ENCODE peak calls at places on chromosome X, in nine cellular contexts. W is neuronal stem cell; M is B cell; L is activated T-helper 1 cell treated with anti-CD3 and anti-CD28 coated beads, Interleukin-12 subunit alpha, Interleukin-12 subunit beta, Interleukin-2, Interleukin-4 antibody, amounts not matched to agents 30 ng/mL and 10 ng/mL and 1 ng/mL, durations not matched to agents 14 hours and 24 hours and 36 hours; F is aorta; N is EH; G is naive thymus-derived CD8-positive, alpha-beta T cell; I is cardiac muscle cell; P is left lung. R is an unnamed sample.

GRCh38 chrX:103774070-103774642 is 2.5 kb upstream of the PLP1 start:
- DNase-seq in W (no peak), M (no peak), L (no peak), F (no peak), N (peak), G (no peak), I (peak), P (no peak), R (peak)

GRCh38 chrX:10158279-10158939 is 1.6 kb downstream of the CLCN4 start:
- DNase-seq in W (peak), M (peak), L (no peak), F (peak), N (no peak), G (peak), I (no peak), P (peak), R (no peak)

GRCh38 chrX:95733426-95733825 is 951.2 kb upstream of the DIAPH2 start:
- DNase-seq in W (peak), M (no peak), L (no peak), F (no peak), N (no peak), G (no peak), I (no peak), P (no peak), R (no peak)

GRCh38 chrX:69388526-69388925 is 115.6 kb upstream of the NALF2 start:
- DNase-seq in W (no peak), M (no peak), L (no peak), F (no peak), N (no peak), G (no peak), I (no peak), P (no peak), R (peak)

GRCh38 chrX:19577181-19577810 is 62.0 kb upstream of the MAP3K15 start:
- DNase-seq in W (no peak), M (no peak), L (no peak), F (no peak), N (no peak), G (no peak), I (no peak), P (no peak), R (no peak)

GRCh38 chrX:153526801-153527599 is 9.6 kb downstream of the ATP2B3 start:
- DNase-seq in W (no peak), M (no peak), L (no peak), F (no peak), N (no peak), G (no peak), I (no peak), P (no peak), R (no peak)

GRCh38 chrX:136797787-136798186 is 17.1 kb upstream of the ARHGEF6 start:
- DNase-seq in W (no peak), M (no peak), L (no peak), F (no peak), N (no peak), G (no peak), I (no peak), P (no peak), R (no peak)

GRCh38 chrX:149522914-149523313 is 17.8 kb upstream of the IDS start:
- DNase-seq in W (no peak), M (no peak), L (no peak), F (no peak), N (no peak), G (no peak), I (no peak), P (no peak), R (no peak)

GRCh38 chrX:119655125-119655524 is 37.8 kb downstream of the SEPTIN6 start:
- DNase-seq in W (no peak), M (no peak), L (peak), F (no peak), N (peak), G (no peak), I (peak), P (no peak), R (peak)

GRCh38 chrX:2967012-2967411 is 37.9 kb upstream of the ARSD start:
- DNase-seq in W (no peak), M (no peak), L (no peak), F (no peak), N (no peak), G (no peak), I (no peak), P (no peak), R (no peak)

GRCh38 chrX:119895843-119896326 is at the start of gene AKAP14:
- DNase-seq in W (no peak), M (no peak), L (no peak), F (no peak), N (peak), G (no peak), I (peak), P (no peak), R (no peak)

GRCh38 chrX:72621619-72622485 is 49.2 kb upstream of the HDAC8 start:
- DNase-seq in W (no peak), M (no peak), L (no peak), F (no peak), N (peak), G (no peak), I (peak), P (no peak), R (peak)

GRCh38 chrX:100447563-100448397 is 37.7 kb upstream of the PCDH19 start:
- DNase-seq in W (peak), M (peak), L (no peak), F (no peak), N (peak), G (no peak), I (peak), P (no peak), R (peak)

GRCh38 chrX:149259241-149259640 is 245.9 kb downstream of the IDS start:
- DNase-seq in W (no peak), M (no peak), L (no peak), F (no peak), N (peak), G (no peak), I (peak), P (no peak), R (peak)

GRCh38 chrX:131881194-131881593 is 141.9 kb upstream of the STK26 start:
- DNase-seq in W (no peak), M (no peak), L (no peak), F (no peak), N (no peak), G (no peak), I (no peak), P (no peak), R (no peak)

GRCh38 chrX:19758536-19758935 is 128.9 kb downstream of the SH3KBP1 start:
- DNase-seq in W (no peak), M (peak), L (no peak), F (no peak), N (peak), G (no peak), I (no peak), P (no peak), R (no peak)

GRCh38 chrX:108348525-108348924 is 89.7 kb downstream of the COL4A6 start:
- DNase-seq in W (no peak), M (no peak), L (no peak), F (no peak), N (no peak), G (no peak), I (no peak), P (no peak), R (no peak)

GRCh38 chrX:123648028-123648810 is 84.6 kb downstream of the THOC2 start:
- DNase-seq in W (peak), M (no peak), L (peak), F (no peak), N (peak), G (peak), I (peak), P (peak), R (peak)

GRCh38 chrX:136386821-136387220 is 86.1 kb downstream of the ADGRG4 start:
- DNase-seq in W (no peak), M (no peak), L (no peak), F (no peak), N (no peak), G (no peak), I (no peak), P (no peak), R (no peak)

GRCh38 chrX:68710870-68711576 is 63.6 kb downstream of the STARD8 start:
- DNase-seq in W (no peak), M (no peak), L (no peak), F (no peak), N (peak), G (no peak), I (peak), P (no peak), R (peak)

GRCh38 chrX:39258331-39258730 is 457.1 kb downstream of the MID1IP1 start:
- DNase-seq in W (no peak), M (no peak), L (no peak), F (no peak), N (no peak), G (no peak), I (peak), P (no peak), R (peak)

GRCh38 chrX:144006811-144007210 is 122.9 kb downstream of the UBE2NL start:
- DNase-seq in W (no peak), M (no peak), L (no peak), F (no peak), N (peak), G (no peak), I (peak), P (no peak), R (peak)

GRCh38 chrX:140572724-140573123 is 67.9 kb upstream of the SOX3 start:
- DNase-seq in W (peak), M (no peak), L (no peak), F (no peak), N (peak), G (no peak), I (peak), P (no peak), R (peak)

GRCh38 chrX:40154853-40155616 is 57.3 kb upstream of the BCOR start:
- DNase-seq in W (no peak), M (peak), L (no peak), F (peak), N (peak), G (no peak), I (peak), P (peak), R (no peak)

GRCh38 chrX:101407167-101407747 is 468 bp downstream of the GLA start:
- DNase-seq in W (no peak), M (no peak), L (no peak), F (no peak), N (no peak), G (no peak), I (no peak), P (no peak), R (no peak)

GRCh38 chrX:115372026-115372610 is 82.6 kb downstream of the LUZP4 start:
- DNase-seq in W (no peak), M (no peak), L (no peak), F (no peak), N (peak), G (no peak), I (peak), P (no peak), R (peak)

GRCh38 chrX:100413231-100413630 is 3.2 kb upstream of the PCDH19 start:
- DNase-seq in W (no peak), M (peak), L (no peak), F (no peak), N (peak), G (no peak), I (peak), P (no peak), R (peak)

GRCh38 chrX:71222929-71223328 is at the start of gene GJB1:
- DNase-seq in W (no peak), M (no peak), L (no peak), F (no peak), N (no peak), G (no peak), I (no peak), P (no peak), R (no peak)

GRCh38 chrX:74636749-74637314 is 22.4 kb upstream of the RLIM start:
- DNase-seq in W (no peak), M (no peak), L (no peak), F (no peak), N (no peak), G (no peak), I (no peak), P (no peak), R (no peak)

GRCh38 chrX:18377802-18378201 is 23.3 kb upstream of the SCML2 start:
- DNase-seq in W (no peak), M (no peak), L (no peak), F (no peak), N (peak), G (peak), I (peak), P (no peak), R (peak)

GRCh38 chrX:66013195-66013816 is 26.6 kb downstream of the VSIG4 start:
- DNase-seq in W (no peak), M (no peak), L (no peak), F (no peak), N (no peak), G (no peak), I (no peak), P (no peak), R (no peak)

GRCh38 chrX:15853586-15854079 is 980 bp downstream of the AP1S2 start:
- DNase-seq in W (no peak), M (no peak), L (no peak), F (no peak), N (peak), G (no peak), I (peak), P (no peak), R (no peak)

R was measured in AG10803.